ENCODE peak calls at places on chromosomes 12 and 14, in ten cellular contexts. One of them, this sample, is unnamed.

GRCh38 chr12:113515082-113515856 is 43.6 kb upstream of the LHX5 start:
- DNase-seq in GM12891: no peak
- DNase-seq in HepG2: no peak
- DNase-seq in H54: no peak
- DNase-seq in body of pancreas: no peak
- DNase-seq in A549: no peak
- DNase-seq in thyroid gland: no peak
- DNase-seq in endothelial cell of umbilical vein: no peak
- DNase-seq in transverse colon: no peak
- DNase-seq in erythroblast: no peak
- DNase-seq in this sample: no peak

GRCh38 chr12:47811581-47812484 is 7.9 kb downstream of the HDAC7 start:
- DNase-seq in GM12891: no peak
- DNase-seq in HepG2: no peak
- DNase-seq in H54: peak; percentile 41
- DNase-seq in body of pancreas: no peak
- DNase-seq in A549: no peak
- DNase-seq in thyroid gland: peak; percentile 38
- DNase-seq in endothelial cell of umbilical vein: peak; percentile 83
- DNase-seq in transverse colon: peak; percentile 31
- DNase-seq in erythroblast: no peak
- DNase-seq in this sample: no peak

GRCh38 chr14:82626156-82627055 is 1092.8 kb upstream of the SEL1L start:
- DNase-seq in GM12891: no peak
- DNase-seq in HepG2: no peak
- DNase-seq in H54: no peak
- DNase-seq in body of pancreas: no peak
- DNase-seq in A549: no peak
- DNase-seq in thyroid gland: no peak
- DNase-seq in endothelial cell of umbilical vein: no peak
- DNase-seq in transverse colon: no peak
- DNase-seq in erythroblast: no peak
- DNase-seq in this sample: no peak

GRCh38 chr12:104877107-104877705 is 80.9 kb downstream of the SLC41A2 start:
- DNase-seq in GM12891: no peak
- DNase-seq in HepG2: no peak
- DNase-seq in H54: no peak
- DNase-seq in body of pancreas: peak; percentile 59
- DNase-seq in A549: peak; percentile 50
- DNase-seq in thyroid gland: peak; percentile 52
- DNase-seq in endothelial cell of umbilical vein: peak; percentile 63
- DNase-seq in transverse colon: peak; percentile 15
- DNase-seq in erythroblast: peak; percentile 53
- DNase-seq in this sample: no peak

GRCh38 chr14:86221755-86222154 is 691.8 kb downstream of the FLRT2 start:
- DNase-seq in GM12891: no peak
- DNase-seq in HepG2: no peak
- DNase-seq in H54: no peak
- DNase-seq in body of pancreas: no peak
- DNase-seq in A549: no peak
- DNase-seq in thyroid gland: no peak
- DNase-seq in endothelial cell of umbilical vein: no peak
- DNase-seq in transverse colon: no peak
- DNase-seq in erythroblast: no peak
- DNase-seq in this sample: no peak

GRCh38 chr12:67137256-67137655 is 131.9 kb upstream of the CAND1 start:
- DNase-seq in GM12891: no peak
- DNase-seq in HepG2: no peak
- DNase-seq in H54: no peak
- DNase-seq in body of pancreas: no peak
- DNase-seq in A549: no peak
- DNase-seq in thyroid gland: no peak
- DNase-seq in endothelial cell of umbilical vein: no peak
- DNase-seq in transverse colon: no peak
- DNase-seq in erythroblast: no peak
- DNase-seq in this sample: no peak

GRCh38 chr12:82673698-82674097 is 13.0 kb upstream of the TMTC2 start:
- DNase-seq in GM12891: no peak
- DNase-seq in HepG2: no peak
- DNase-seq in H54: no peak
- DNase-seq in body of pancreas: no peak
- DNase-seq in A549: no peak
- DNase-seq in thyroid gland: no peak
- DNase-seq in endothelial cell of umbilical vein: no peak
- DNase-seq in transverse colon: no peak
- DNase-seq in erythroblast: no peak
- DNase-seq in this sample: no peak

GRCh38 chr14:93772263-93772662 is 16.0 kb downstream of the PRIMA1 start:
- DNase-seq in GM12891: no peak
- DNase-seq in HepG2: no peak
- DNase-seq in H54: no peak
- DNase-seq in body of pancreas: no peak
- DNase-seq in A549: no peak
- DNase-seq in thyroid gland: no peak
- DNase-seq in endothelial cell of umbilical vein: no peak
- DNase-seq in transverse colon: no peak
- DNase-seq in erythroblast: no peak
- DNase-seq in this sample: no peak

GRCh38 chr14:54565236-54566151 is 1.4 kb upstream of the SAMD4A start:
- DNase-seq in GM12891: peak; percentile 68
- DNase-seq in HepG2: peak; percentile 83
- DNase-seq in H54: peak; percentile 63
- DNase-seq in body of pancreas: peak; percentile 96
- DNase-seq in A549: peak; percentile 83
- DNase-seq in thyroid gland: peak; percentile 96
- DNase-seq in endothelial cell of umbilical vein: peak; percentile 94
- DNase-seq in transverse colon: peak; percentile 94
- DNase-seq in erythroblast: peak; percentile 84
- DNase-seq in this sample: peak; percentile 56

GRCh38 chr12:116293687-116294463 is 16.4 kb upstream of the MED13L start:
- DNase-seq in GM12891: no peak
- DNase-seq in HepG2: no peak
- DNase-seq in H54: no peak
- DNase-seq in body of pancreas: no peak
- DNase-seq in A549: no peak
- DNase-seq in thyroid gland: no peak
- DNase-seq in endothelial cell of umbilical vein: no peak
- DNase-seq in transverse colon: no peak
- DNase-seq in erythroblast: no peak
- DNase-seq in this sample: no peak

GRCh38 chr12:111100003-111100402 is 179.6 kb upstream of the MYL2 start:
- DNase-seq in GM12891: no peak
- DNase-seq in HepG2: no peak
- DNase-seq in H54: no peak
- DNase-seq in body of pancreas: no peak
- DNase-seq in A549: no peak
- DNase-seq in thyroid gland: no peak
- DNase-seq in endothelial cell of umbilical vein: no peak
- DNase-seq in transverse colon: no peak
- DNase-seq in erythroblast: no peak
- DNase-seq in this sample: no peak

GRCh38 chr14:36518586-36519430 is 1.2 kb downstream of the NKX2-1 start:
- DNase-seq in GM12891: no peak
- DNase-seq in HepG2: no peak
- DNase-seq in H54: no peak
- DNase-seq in body of pancreas: no peak
- DNase-seq in A549: no peak
- DNase-seq in thyroid gland: no peak
- DNase-seq in endothelial cell of umbilical vein: no peak
- DNase-seq in transverse colon: no peak
- DNase-seq in erythroblast: no peak
- DNase-seq in this sample: no peak

GRCh38 chr14:54538055-54538454 is 28.3 kb downstream of the CGRRF1 start:
- DNase-seq in GM12891: no peak
- DNase-seq in HepG2: peak; percentile 85
- DNase-seq in H54: no peak
- DNase-seq in body of pancreas: no peak
- DNase-seq in A549: no peak
- DNase-seq in thyroid gland: no peak
- DNase-seq in endothelial cell of umbilical vein: no peak
- DNase-seq in transverse colon: no peak
- DNase-seq in erythroblast: no peak
- DNase-seq in this sample: no peak

GRCh38 chr14:73949752-73950734 is at the start of the genes COQ6 and FAM161B:
- DNase-seq in GM12891: peak; percentile 84
- DNase-seq in HepG2: peak; percentile 95
- DNase-seq in H54: peak; percentile 78
- DNase-seq in body of pancreas: peak; percentile 95
- DNase-seq in A549: peak; percentile 97
- DNase-seq in thyroid gland: peak; percentile 97
- DNase-seq in endothelial cell of umbilical vein: peak; percentile 98
- DNase-seq in transverse colon: peak; percentile 95
- DNase-seq in erythroblast: peak; percentile 96
- DNase-seq in this sample: peak; percentile 54
- TF ChIP-seq POLR2A in GM12891: peak; percentile 95
- TF ChIP-seq POLR2A in HepG2: peak; percentile 83
- TF ChIP-seq POLR2A in H54: peak; percentile 66
- TF ChIP-seq POLR2A in body of pancreas: peak; percentile 96
- TF ChIP-seq POLR2A in A549: peak; percentile 91
- TF ChIP-seq POLR2A in thyroid gland: peak; percentile 85
- TF ChIP-seq POLR2A in endothelial cell of umbilical vein: peak; percentile 73
- TF ChIP-seq POLR2A in transverse colon: peak; percentile 93
- TF ChIP-seq POLR2A in erythroblast: peak; percentile 93
- TF ChIP-seq POLR2A in this sample: peak; percentile 14

GRCh38 chr12:124823272-124823970 is 40.2 kb downstream of the SCARB1 start:
- DNase-seq in GM12891: no peak
- DNase-seq in HepG2: no peak
- DNase-seq in H54: no peak
- DNase-seq in body of pancreas: no peak
- DNase-seq in A549: no peak
- DNase-seq in thyroid gland: no peak
- DNase-seq in endothelial cell of umbilical vein: no peak
- DNase-seq in transverse colon: no peak
- DNase-seq in erythroblast: no peak
- DNase-seq in this sample: no peak

GRCh38 chr12:124819525-124819924 is 44.1 kb downstream of the SCARB1 start:
- DNase-seq in GM12891: no peak
- DNase-seq in HepG2: no peak
- DNase-seq in H54: no peak
- DNase-seq in body of pancreas: no peak
- DNase-seq in A549: no peak
- DNase-seq in thyroid gland: no peak
- DNase-seq in endothelial cell of umbilical vein: no peak
- DNase-seq in transverse colon: no peak
- DNase-seq in erythroblast: no peak
- DNase-seq in this sample: no peak

GRCh38 chr12:124822218-124822617 is 41.4 kb downstream of the SCARB1 start:
- DNase-seq in GM12891: no peak
- DNase-seq in HepG2: no peak
- DNase-seq in H54: no peak
- DNase-seq in body of pancreas: no peak
- DNase-seq in A549: no peak
- DNase-seq in thyroid gland: no peak
- DNase-seq in endothelial cell of umbilical vein: no peak
- DNase-seq in transverse colon: no peak
- DNase-seq in erythroblast: no peak
- DNase-seq in this sample: no peak

GRCh38 chr12:124820199-124820598 is 43.5 kb downstream of the SCARB1 start:
- DNase-seq in GM12891: no peak
- DNase-seq in HepG2: no peak
- DNase-seq in H54: no peak
- DNase-seq in body of pancreas: no peak
- DNase-seq in A549: no peak
- DNase-seq in thyroid gland: no peak
- DNase-seq in endothelial cell of umbilical vein: no peak
- DNase-seq in transverse colon: no peak
- DNase-seq in erythroblast: no peak
- DNase-seq in this sample: no peak

GRCh38 chr12:124821252-124822200 is 42.1 kb downstream of the SCARB1 start:
- DNase-seq in GM12891: no peak
- DNase-seq in HepG2: peak; percentile 96
- DNase-seq in H54: no peak
- DNase-seq in body of pancreas: no peak
- DNase-seq in A549: no peak
- DNase-seq in thyroid gland: no peak
- DNase-seq in endothelial cell of umbilical vein: no peak
- DNase-seq in transverse colon: no peak
- DNase-seq in erythroblast: no peak
- DNase-seq in this sample: no peak
- TF ChIP-seq POLR2A in GM12891: no peak
- TF ChIP-seq POLR2A in HepG2: no peak
- TF ChIP-seq POLR2A in H54: no peak
- TF ChIP-seq POLR2A in body of pancreas: no peak
- TF ChIP-seq POLR2A in A549: no peak
- TF ChIP-seq POLR2A in thyroid gland: no peak
- TF ChIP-seq POLR2A in endothelial cell of umbilical vein: no peak
- TF ChIP-seq POLR2A in transverse colon: no peak
- TF ChIP-seq POLR2A in erythroblast: no peak
- TF ChIP-seq POLR2A in this sample: no peak

GRCh38 chr14:77457522-77458248 is at the start of the genes AHSA1 and VIPAS39:
- DNase-seq in GM12891: peak; percentile 75
- DNase-seq in HepG2: peak; percentile 99
- DNase-seq in H54: peak; percentile 59
- DNase-seq in body of pancreas: peak; percentile 97
- DNase-seq in A549: peak; percentile 99
- DNase-seq in thyroid gland: peak; percentile 97
- DNase-seq in endothelial cell of umbilical vein: peak; percentile 99
- DNase-seq in transverse colon: peak; percentile 96
- DNase-seq in erythroblast: peak; percentile 98
- DNase-seq in this sample: peak; percentile 92
- TF ChIP-seq POLR2A in GM12891: peak; percentile 83
- TF ChIP-seq POLR2A in HepG2: peak; percentile 90
- TF ChIP-seq POLR2A in H54: peak; percentile 87
- TF ChIP-seq POLR2A in body of pancreas: peak; percentile 84
- TF ChIP-seq POLR2A in A549: peak; percentile 92
- TF ChIP-seq POLR2A in thyroid gland: peak; percentile 80
- TF ChIP-seq POLR2A in endothelial cell of umbilical vein: peak; percentile 53
- TF ChIP-seq POLR2A in transverse colon: peak; percentile 57
- TF ChIP-seq POLR2A in erythroblast: peak; percentile 73
- TF ChIP-seq POLR2A in this sample: peak; percentile 66

DNA sequence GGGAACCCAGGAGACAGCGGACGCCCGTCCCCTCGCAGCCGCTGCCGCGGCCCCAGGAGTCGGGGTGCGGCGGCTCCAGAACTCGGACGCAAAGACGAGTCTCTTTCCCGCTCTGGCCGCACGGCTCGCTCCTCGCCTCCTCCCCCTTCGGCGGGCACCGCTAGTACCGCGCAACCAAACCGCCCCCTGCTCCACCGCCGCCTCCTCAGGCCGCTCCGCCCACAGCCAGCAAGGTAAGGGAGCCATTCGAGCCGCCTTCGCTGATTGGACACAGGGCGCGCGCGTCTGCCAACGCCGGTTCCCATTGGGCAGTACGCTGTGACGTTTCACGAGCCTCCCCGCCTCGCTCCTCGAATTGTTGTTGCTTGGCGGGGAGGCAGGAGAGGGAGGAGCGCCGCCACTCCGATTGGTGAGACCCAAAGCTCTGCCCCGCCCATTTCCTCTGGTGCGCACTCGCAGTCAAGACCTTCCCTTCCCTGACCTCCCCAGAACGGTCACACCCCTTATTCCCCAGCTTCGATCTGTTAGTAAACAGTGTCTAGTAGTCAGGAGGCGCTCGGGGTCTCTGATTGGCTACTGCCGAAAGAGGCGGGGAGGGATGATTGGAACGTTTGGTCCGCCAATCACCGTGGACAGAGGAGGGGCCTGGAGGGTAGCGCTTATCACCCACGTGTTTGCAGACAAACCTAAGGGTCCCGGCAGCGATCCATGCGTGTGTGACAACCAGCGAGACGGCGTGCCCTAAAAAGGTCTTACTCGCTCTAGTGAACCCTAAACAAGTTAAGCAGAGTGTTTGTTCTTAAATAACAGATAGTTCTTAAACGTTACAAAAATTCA is at the start of gene RPS6KA5:
- DNase-seq in GM12891: peak; percentile 82
- DNase-seq in HepG2: peak; percentile 100
- DNase-seq in H54: peak; percentile 91
- DNase-seq in body of pancreas: peak; percentile 100
- DNase-seq in A549: peak; percentile 100
- DNase-seq in thyroid gland: peak; percentile 100
- DNase-seq in endothelial cell of umbilical vein: peak; percentile 100
- DNase-seq in transverse colon: peak; percentile 100
- DNase-seq in erythroblast: peak; percentile 100
- DNase-seq in this sample: peak; percentile 99
- TF ChIP-seq POLR2A in GM12891: peak; percentile 34
- TF ChIP-seq POLR2A in HepG2: peak; percentile 63
- TF ChIP-seq POLR2A in H54: peak; percentile 50
- TF ChIP-seq POLR2A in body of pancreas: peak; percentile 94
- TF ChIP-seq POLR2A in A549: peak; percentile 25
- TF ChIP-seq POLR2A in thyroid gland: peak; percentile 90
- TF ChIP-seq POLR2A in endothelial cell of umbilical vein: peak; percentile 41
- TF ChIP-seq POLR2A in transverse colon: peak; percentile 92
- TF ChIP-seq POLR2A in erythroblast: peak; percentile 85
- TF ChIP-seq POLR2A in this sample: peak; percentile 93